ENCODE peak calls at places on chromosomes 6 and 20, in seven cellular contexts. O is HT-29; H is activated CD8-positive, alpha-beta memory T cell treated with anti-CD3 and anti-CD28 coated beads for 48 hours; T is tibial artery; R is fibroblast of lung; F is substantia nigra; D is right cardiac atrium. B is an unnamed sample.

GRCh38 chr6:108734336-108734922 is 113.8 kb upstream of the ARMC2 start:
- DNase-seq in O (no peak), H (no peak), T (no peak), R (no peak), F (no peak), D (no peak), B (peak)

GRCh38 chr20:16286601-16287000 is 286.6 kb downstream of the KIF16B start:
- DNase-seq in O (no peak), H (no peak), T (no peak), R (no peak), F (no peak), D (no peak), B (no peak)

GRCh38 chr6:6960571-6961251 is 147.1 kb upstream of the RREB1 start:
- DNase-seq in O (no peak), H (no peak), T (no peak), R (no peak), F (no peak), D (no peak), B (no peak)

GRCh38 chr6:30570263-30570662 is 979 bp upstream of the ABCF1 start:
- DNase-seq in O (peak), H (no peak), T (no peak), R (no peak), F (no peak), D (no peak), B (no peak)

GRCh38 chr6:163347021-163347446 is 67.5 kb upstream of the QKI start:
- DNase-seq in O (no peak), H (no peak), T (no peak), R (peak), F (no peak), D (no peak), B (no peak)

GRCh38 chr20:47576516-47577033 is 74.9 kb downstream of the NCOA3 start:
- DNase-seq in O (peak), H (no peak), T (peak), R (peak), F (no peak), D (peak), B (no peak)

GRCh38 chr6:65113581-65113980 is 593.4 kb downstream of the EYS start:
- DNase-seq in O (no peak), H (no peak), T (no peak), R (peak), F (no peak), D (no peak), B (no peak)

GRCh38 chr6:40075051-40075445 is 140.8 kb upstream of the MOCS1 start:
- DNase-seq in O (no peak), H (no peak), T (no peak), R (no peak), F (no peak), D (no peak), B (no peak)

GRCh38 chr20:19921349-19921793 is 95.8 kb upstream of the NAA20 start:
- DNase-seq in O (no peak), H (no peak), T (peak), R (peak), F (no peak), D (no peak), B (peak)

GRCh38 chr6:1787109-1787466 is 177.4 kb downstream of the FOXC1 start:
- DNase-seq in O (no peak), H (no peak), T (no peak), R (no peak), F (no peak), D (no peak), B (no peak)

GRCh38 chr6:158907931-158908330 is 88.8 kb upstream of the EZR start:
- DNase-seq in O (no peak), H (no peak), T (no peak), R (no peak), F (no peak), D (no peak), B (no peak)

GRCh38 chr6:28225056-28225834 is at the start of gene ZSCAN9:
- DNase-seq in O (peak), H (no peak), T (peak), R (peak), F (peak), D (peak), B (peak)

GRCh38 chr6:142566628-142567396 is 265.0 kb downstream of the ADGRG6 start:
- DNase-seq in O (peak), H (peak), T (peak), R (peak), F (no peak), D (peak), B (no peak)

GRCh38 chr6:121647905-121648304 is 212.5 kb downstream of the GJA1 start:
- DNase-seq in O (no peak), H (no peak), T (no peak), R (peak), F (no peak), D (no peak), B (no peak)

GRCh38 chr6:148263010-148263409 is 79.6 kb upstream of the SASH1 start:
- DNase-seq in O (peak), H (no peak), T (no peak), R (no peak), F (no peak), D (no peak), B (no peak)

GRCh38 chr6:166556871-166557322 is 29.6 kb downstream of the RAMACL start:
- DNase-seq in O (peak), H (no peak), T (peak), R (peak), F (peak), D (peak), B (peak)

GRCh38 chr20:62611012-62611411 is 31.3 kb upstream of the SLCO4A1 start:
- DNase-seq in O (no peak), H (no peak), T (no peak), R (no peak), F (no peak), D (no peak), B (no peak)

GRCh38 chr6:140985679-140986275 is 1146.9 kb upstream of the GJE1 start:
- DNase-seq in O (no peak), H (no peak), T (no peak), R (no peak), F (no peak), D (no peak), B (no peak)

GRCh38 chr6:167558213-167558869 is 233.5 kb downstream of the TTLL2 start:
- DNase-seq in O (peak), H (no peak), T (no peak), R (no peak), F (no peak), D (no peak), B (no peak)

GRCh38 chr6:164296411-164296810 is 881.9 kb downstream of the QKI start:
- DNase-seq in O (no peak), H (no peak), T (no peak), R (peak), F (no peak), D (no peak), B (no peak)

GRCh38 chr20:43925215-43925614 is 10.6 kb downstream of the TOX2 start:
- DNase-seq in O (no peak), H (no peak), T (no peak), R (no peak), F (no peak), D (no peak), B (no peak)

GRCh38 chr6:10071631-10072220 is 343.1 kb downstream of the TFAP2A start:
- DNase-seq in O (no peak), H (no peak), T (no peak), R (no peak), F (no peak), D (no peak), B (no peak)

GRCh38 chr20:4944518-4944917 is 56.8 kb downstream of the SLC23A2 start:
- DNase-seq in O (no peak), H (no peak), T (no peak), R (peak), F (no peak), D (no peak), B (no peak)

GRCh38 chr6:42260424-42260888 is 42.8 kb upstream of the MRPS10 start:
- DNase-seq in O (peak), H (no peak), T (no peak), R (no peak), F (no peak), D (no peak), B (no peak)